ENCODE peak calls at places on chromosomes 3 and 15, in nine cellular contexts. One of them, this sample, is unnamed. For H3K27me3, the result is how much of the 10 kb centered on the place peaks cover.

GRCh38 chr3:153462550-153462949 is 300.5 kb downstream of the RAP2B start:
- ATAC-seq in right cardiac atrium: no peak
- ATAC-seq in upper lobe of left lung: no peak
- ATAC-seq in heart right ventricle: no peak
- ATAC-seq in lower lobe of right lung: no peak
- ATAC-seq in PC-3: no peak
- ATAC-seq in gastrocnemius medialis: no peak
- ATAC-seq in heart left ventricle: no peak
- ATAC-seq in GM12878: no peak
- ATAC-seq in this sample: no peak

GRCh38 chr15:79218588-79219200 is 63.8 kb upstream of the ANKRD34C start:
- ATAC-seq in heart right ventricle: peak
- ATAC-seq in PC-3: peak
- ATAC-seq in upper lobe of left lung: no peak
- ATAC-seq in GM12878: no peak
- ATAC-seq in lower lobe of right lung: no peak
- ATAC-seq in gastrocnemius medialis: no peak
- ATAC-seq in heart left ventricle: peak
- ATAC-seq in right cardiac atrium: no peak
- ATAC-seq in this sample: no peak

GRCh38 chr3:55267206-55267930 is 219.7 kb downstream of the WNT5A start:
- ATAC-seq in right cardiac atrium: no peak
- ATAC-seq in upper lobe of left lung: no peak
- ATAC-seq in GM12878: no peak
- ATAC-seq in gastrocnemius medialis: no peak
- ATAC-seq in heart left ventricle: no peak
- ATAC-seq in PC-3: no peak
- ATAC-seq in heart right ventricle: no peak
- ATAC-seq in lower lobe of right lung: no peak
- ATAC-seq in this sample: no peak

GRCh38 chr15:65646486-65646885 is 24.7 kb downstream of the SLC24A1 start:
- ATAC-seq in lower lobe of right lung: no peak
- ATAC-seq in upper lobe of left lung: no peak
- ATAC-seq in GM12878: no peak
- ATAC-seq in heart left ventricle: no peak
- ATAC-seq in gastrocnemius medialis: no peak
- ATAC-seq in PC-3: no peak
- ATAC-seq in heart right ventricle: no peak
- ATAC-seq in right cardiac atrium: no peak
- ATAC-seq in this sample: no peak

GRCh38 chr3:34676431-34676830 is 878.0 kb downstream of the PDCD6IP start:
- ATAC-seq in lower lobe of right lung: no peak
- ATAC-seq in upper lobe of left lung: no peak
- ATAC-seq in right cardiac atrium: peak
- ATAC-seq in heart right ventricle: no peak
- ATAC-seq in GM12878: no peak
- ATAC-seq in gastrocnemius medialis: no peak
- ATAC-seq in PC-3: peak
- ATAC-seq in heart left ventricle: no peak
- ATAC-seq in this sample: no peak

GRCh38 chr3:111260878-111261277 is 189.3 kb downstream of the NECTIN3 start:
- ATAC-seq in heart left ventricle: no peak
- ATAC-seq in GM12878: no peak
- ATAC-seq in gastrocnemius medialis: no peak
- ATAC-seq in heart right ventricle: no peak
- ATAC-seq in lower lobe of right lung: no peak
- ATAC-seq in right cardiac atrium: no peak
- ATAC-seq in upper lobe of left lung: no peak
- ATAC-seq in PC-3: no peak
- ATAC-seq in this sample: no peak

GRCh38 chr3:59607628-59608027 is 557.8 kb upstream of the CFAP20DC start:
- ATAC-seq in gastrocnemius medialis: no peak
- ATAC-seq in upper lobe of left lung: peak
- ATAC-seq in heart left ventricle: peak
- ATAC-seq in GM12878: no peak
- ATAC-seq in lower lobe of right lung: peak
- ATAC-seq in heart right ventricle: peak
- ATAC-seq in PC-3: no peak
- ATAC-seq in right cardiac atrium: peak
- ATAC-seq in this sample: no peak

GRCh38 chr3:31285808-31286486 is 246.8 kb upstream of the STT3B start:
- ATAC-seq in GM12878: no peak
- ATAC-seq in heart left ventricle: no peak
- ATAC-seq in upper lobe of left lung: no peak
- ATAC-seq in right cardiac atrium: no peak
- ATAC-seq in PC-3: no peak
- ATAC-seq in heart right ventricle: no peak
- ATAC-seq in gastrocnemius medialis: no peak
- ATAC-seq in lower lobe of right lung: no peak
- ATAC-seq in this sample: no peak

DNA sequence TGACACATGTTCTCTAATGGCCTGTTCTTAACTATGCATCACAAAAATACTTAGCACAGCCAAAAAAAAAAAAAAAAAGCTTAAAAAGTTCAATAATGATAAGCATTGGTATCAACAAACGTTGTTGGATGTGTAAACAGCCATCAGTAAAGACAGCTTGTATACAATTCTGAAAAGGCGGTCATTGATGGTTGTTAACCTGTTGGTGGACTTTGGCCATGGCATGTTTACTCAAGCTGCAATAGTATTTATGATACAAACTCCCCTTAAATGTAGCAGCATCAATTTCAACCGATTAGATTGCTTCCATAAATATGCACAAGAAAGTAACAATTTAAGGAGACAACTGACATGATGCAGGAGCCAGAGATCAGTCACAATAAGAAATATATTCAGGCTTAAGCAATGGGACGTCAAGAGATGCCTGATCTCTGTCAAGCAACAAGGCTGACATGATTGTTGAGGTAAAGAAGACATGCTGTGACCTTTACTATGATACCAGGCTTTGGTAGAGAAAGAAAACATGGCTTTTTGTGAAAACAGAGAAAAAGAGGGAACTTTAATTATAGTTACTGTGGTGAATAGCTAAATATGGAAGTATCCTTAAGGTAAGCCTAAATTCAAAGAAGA is 14.2 kb upstream of the SLC7A14 start:
- ATAC-seq in gastrocnemius medialis: no peak
- ATAC-seq in upper lobe of left lung: no peak
- ATAC-seq in heart right ventricle: no peak
- ATAC-seq in right cardiac atrium: no peak
- ATAC-seq in GM12878: no peak
- ATAC-seq in lower lobe of right lung: no peak
- ATAC-seq in heart left ventricle: no peak
- ATAC-seq in PC-3: no peak
- ATAC-seq in this sample: no peak
- H3K27me3 ChIP-seq in gastrocnemius medialis: under half
- H3K27me3 ChIP-seq in upper lobe of left lung: under half
- H3K27me3 ChIP-seq in heart right ventricle: under half
- H3K27me3 ChIP-seq in right cardiac atrium: under half
- H3K27me3 ChIP-seq in GM12878: under half
- H3K27me3 ChIP-seq in lower lobe of right lung: under half
- H3K27me3 ChIP-seq in heart left ventricle: under half
- H3K27me3 ChIP-seq in PC-3: under half
- H3K27me3 ChIP-seq in this sample: under half

GRCh38 chr15:100114100-100114499 is 227.7 kb downstream of the ADAMTS17 start:
- ATAC-seq in gastrocnemius medialis: peak
- ATAC-seq in heart right ventricle: peak
- ATAC-seq in PC-3: no peak
- ATAC-seq in right cardiac atrium: peak
- ATAC-seq in heart left ventricle: peak
- ATAC-seq in GM12878: no peak
- ATAC-seq in upper lobe of left lung: peak
- ATAC-seq in lower lobe of right lung: peak
- ATAC-seq in this sample: peak
- H3K4me3 ChIP-seq in gastrocnemius medialis: peak
- H3K4me3 ChIP-seq in heart right ventricle: peak
- H3K4me3 ChIP-seq in PC-3: no peak
- H3K4me3 ChIP-seq in right cardiac atrium: peak
- H3K4me3 ChIP-seq in heart left ventricle: peak
- H3K4me3 ChIP-seq in GM12878: no peak
- H3K4me3 ChIP-seq in upper lobe of left lung: peak
- H3K4me3 ChIP-seq in lower lobe of right lung: peak
- H3K4me3 ChIP-seq in this sample: no peak

GRCh38 chr15:74132681-74133070 is 2.3 kb downstream of the ISLR2 start:
- ATAC-seq in heart left ventricle: no peak
- ATAC-seq in gastrocnemius medialis: no peak
- ATAC-seq in PC-3: no peak
- ATAC-seq in heart right ventricle: no peak
- ATAC-seq in GM12878: no peak
- ATAC-seq in lower lobe of right lung: no peak
- ATAC-seq in upper lobe of left lung: no peak
- ATAC-seq in right cardiac atrium: no peak
- ATAC-seq in this sample: no peak

GRCh38 chr15:74130089-74130848 is at the start of gene ISLR2:
- ATAC-seq in gastrocnemius medialis: no peak
- ATAC-seq in upper lobe of left lung: no peak
- ATAC-seq in lower lobe of right lung: no peak
- ATAC-seq in GM12878: no peak
- ATAC-seq in heart right ventricle: no peak
- ATAC-seq in right cardiac atrium: no peak
- ATAC-seq in heart left ventricle: no peak
- ATAC-seq in PC-3: no peak
- ATAC-seq in this sample: no peak

GRCh38 chr15:74130849-74131617 is 647 bp downstream of the ISLR2 start:
- ATAC-seq in gastrocnemius medialis: no peak
- ATAC-seq in lower lobe of right lung: no peak
- ATAC-seq in PC-3: no peak
- ATAC-seq in GM12878: no peak
- ATAC-seq in heart right ventricle: no peak
- ATAC-seq in right cardiac atrium: no peak
- ATAC-seq in heart left ventricle: no peak
- ATAC-seq in upper lobe of left lung: no peak
- ATAC-seq in this sample: no peak

GRCh38 chr15:74133071-74133702 is 2.8 kb downstream of the ISLR2 start:
- ATAC-seq in upper lobe of left lung: no peak
- ATAC-seq in heart left ventricle: no peak
- ATAC-seq in GM12878: peak
- ATAC-seq in right cardiac atrium: no peak
- ATAC-seq in heart right ventricle: no peak
- ATAC-seq in PC-3: no peak
- ATAC-seq in gastrocnemius medialis: no peak
- ATAC-seq in lower lobe of right lung: no peak
- ATAC-seq in this sample: no peak

GRCh38 chr15:74131618-74132191 is 1.3 kb downstream of the ISLR2 start:
- ATAC-seq in upper lobe of left lung: no peak
- ATAC-seq in gastrocnemius medialis: no peak
- ATAC-seq in lower lobe of right lung: no peak
- ATAC-seq in PC-3: no peak
- ATAC-seq in heart right ventricle: no peak
- ATAC-seq in heart left ventricle: no peak
- ATAC-seq in GM12878: no peak
- ATAC-seq in right cardiac atrium: no peak
- ATAC-seq in this sample: no peak
- H3K27me3 ChIP-seq in upper lobe of left lung: half or more
- H3K27me3 ChIP-seq in gastrocnemius medialis: half or more
- H3K27me3 ChIP-seq in lower lobe of right lung: half or more
- H3K27me3 ChIP-seq in PC-3: under half
- H3K27me3 ChIP-seq in heart right ventricle: half or more
- H3K27me3 ChIP-seq in heart left ventricle: half or more
- H3K27me3 ChIP-seq in GM12878: under half
- H3K27me3 ChIP-seq in right cardiac atrium: under half
- H3K27me3 ChIP-seq in this sample: half or more

GRCh38 chr3:23430781-23431423 is 227.8 kb downstream of the UBE2E2 start:
- ATAC-seq in heart right ventricle: no peak
- ATAC-seq in lower lobe of right lung: no peak
- ATAC-seq in right cardiac atrium: no peak
- ATAC-seq in heart left ventricle: no peak
- ATAC-seq in PC-3: no peak
- ATAC-seq in GM12878: peak
- ATAC-seq in gastrocnemius medialis: no peak
- ATAC-seq in upper lobe of left lung: no peak
- ATAC-seq in this sample: no peak

GRCh38 chr3:23435318-23435717 is 232.2 kb downstream of the UBE2E2 start:
- ATAC-seq in PC-3: no peak
- ATAC-seq in lower lobe of right lung: peak
- ATAC-seq in right cardiac atrium: no peak
- ATAC-seq in GM12878: no peak
- ATAC-seq in heart left ventricle: no peak
- ATAC-seq in heart right ventricle: no peak
- ATAC-seq in upper lobe of left lung: no peak
- ATAC-seq in gastrocnemius medialis: no peak
- ATAC-seq in this sample: no peak

GRCh38 chr3:23435904-23436303 is 232.8 kb downstream of the UBE2E2 start:
- ATAC-seq in heart left ventricle: no peak
- ATAC-seq in lower lobe of right lung: no peak
- ATAC-seq in GM12878: no peak
- ATAC-seq in PC-3: no peak
- ATAC-seq in heart right ventricle: no peak
- ATAC-seq in right cardiac atrium: no peak
- ATAC-seq in gastrocnemius medialis: no peak
- ATAC-seq in upper lobe of left lung: no peak
- ATAC-seq in this sample: no peak

GRCh38 chr3:23431759-23432158 is 228.6 kb downstream of the UBE2E2 start:
- ATAC-seq in heart left ventricle: no peak
- ATAC-seq in gastrocnemius medialis: no peak
- ATAC-seq in GM12878: no peak
- ATAC-seq in heart right ventricle: no peak
- ATAC-seq in PC-3: no peak
- ATAC-seq in lower lobe of right lung: no peak
- ATAC-seq in right cardiac atrium: no peak
- ATAC-seq in upper lobe of left lung: no peak
- ATAC-seq in this sample: no peak
- H3K4me3 ChIP-seq in heart left ventricle: no peak
- H3K4me3 ChIP-seq in gastrocnemius medialis: no peak
- H3K4me3 ChIP-seq in GM12878: no peak
- H3K4me3 ChIP-seq in heart right ventricle: no peak
- H3K4me3 ChIP-seq in PC-3: no peak
- H3K4me3 ChIP-seq in lower lobe of right lung: no peak
- H3K4me3 ChIP-seq in right cardiac atrium: no peak
- H3K4me3 ChIP-seq in upper lobe of left lung: no peak
- H3K4me3 ChIP-seq in this sample: no peak

DNA sequence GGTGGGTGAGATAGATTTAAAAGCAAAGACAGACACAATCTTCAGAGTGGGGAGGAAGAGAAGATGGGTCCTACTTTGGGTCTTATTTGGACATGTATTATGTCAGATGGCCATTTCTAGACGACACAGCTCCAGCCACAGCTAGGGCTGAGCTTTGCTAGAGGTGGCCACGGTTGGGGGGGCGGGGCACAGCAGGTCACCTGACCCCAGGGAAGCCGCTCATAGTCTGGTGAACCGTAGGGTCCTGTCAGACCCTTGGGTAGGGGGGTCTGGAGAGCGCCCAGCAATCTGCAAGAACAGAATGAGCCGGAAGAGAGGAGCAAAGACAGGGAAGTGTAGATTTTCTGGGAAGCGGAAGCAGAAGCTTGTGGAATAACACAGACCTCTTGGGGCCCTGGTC is 6.6 kb downstream of the EPB42 start:
- ATAC-seq in gastrocnemius medialis: no peak
- ATAC-seq in heart left ventricle: no peak
- ATAC-seq in upper lobe of left lung: no peak
- ATAC-seq in PC-3: no peak
- ATAC-seq in lower lobe of right lung: no peak
- ATAC-seq in GM12878: no peak
- ATAC-seq in right cardiac atrium: peak
- ATAC-seq in heart right ventricle: no peak
- ATAC-seq in this sample: no peak
- H3K27me3 ChIP-seq in gastrocnemius medialis: under half
- H3K27me3 ChIP-seq in heart left ventricle: under half
- H3K27me3 ChIP-seq in upper lobe of left lung: under half
- H3K27me3 ChIP-seq in PC-3: under half
- H3K27me3 ChIP-seq in lower lobe of right lung: under half
- H3K27me3 ChIP-seq in GM12878: under half
- H3K27me3 ChIP-seq in right cardiac atrium: under half
- H3K27me3 ChIP-seq in heart right ventricle: under half
- H3K27me3 ChIP-seq in this sample: under half